ENCODE peak calls at places on chromosomes 11 and 22, in seven cellular contexts. One of them, this sample, is unnamed.

GRCh38 chr11:12963789-12964536 is 45.2 kb upstream of the RASSF10 start:
- DNase-seq in thoracic aorta: no peak
- DNase-seq in endodermal cell: peak; percentile 94
- DNase-seq in esophagus muscularis mucosa: peak; percentile 90
- DNase-seq in body of pancreas: peak; percentile 82
- DNase-seq in adrenal gland: peak; percentile 74
- DNase-seq in lung: peak; percentile 65
- DNase-seq in this sample: no peak

GRCh38 chr22:49553518-49554295 is 274.0 kb downstream of the BRD1 start:
- DNase-seq in endodermal cell: peak; percentile 80
- DNase-seq in lung: no peak
- DNase-seq in adrenal gland: peak; percentile 9
- DNase-seq in esophagus muscularis mucosa: no peak
- DNase-seq in thoracic aorta: no peak
- DNase-seq in body of pancreas: peak; percentile 2
- DNase-seq in this sample: no peak

GRCh38 chr11:102522332-102523207 is 8.0 kb downstream of the MMP7 start:
- DNase-seq in esophagus muscularis mucosa: no peak
- DNase-seq in lung: no peak
- DNase-seq in endodermal cell: no peak
- DNase-seq in adrenal gland: no peak
- DNase-seq in body of pancreas: no peak
- DNase-seq in thoracic aorta: no peak
- DNase-seq in this sample: no peak

GRCh38 chr11:64714664-64715063 is 8.3 kb downstream of the NRXN2 start:
- DNase-seq in endodermal cell: no peak
- DNase-seq in lung: no peak
- DNase-seq in body of pancreas: no peak
- DNase-seq in adrenal gland: no peak
- DNase-seq in thoracic aorta: no peak
- DNase-seq in esophagus muscularis mucosa: no peak
- DNase-seq in this sample: no peak

GRCh38 chr22:36775589-36775965 is 342 bp downstream of the IFT27 start:
- DNase-seq in esophagus muscularis mucosa: no peak
- DNase-seq in adrenal gland: peak; percentile 43
- DNase-seq in thoracic aorta: no peak
- DNase-seq in lung: peak; percentile 39
- DNase-seq in body of pancreas: peak; percentile 67
- DNase-seq in endodermal cell: peak; percentile 72
- DNase-seq in this sample: no peak

GRCh38 chr22:50272103-50272782 is 2.1 kb upstream of the MAPK11 start:
- DNase-seq in endodermal cell: peak; percentile 72
- DNase-seq in esophagus muscularis mucosa: no peak
- DNase-seq in thoracic aorta: no peak
- DNase-seq in lung: no peak
- DNase-seq in body of pancreas: no peak
- DNase-seq in adrenal gland: no peak
- DNase-seq in this sample: no peak

GRCh38 chr11:131746201-131746600 is 375.8 kb downstream of the NTM start:
- DNase-seq in body of pancreas: no peak
- DNase-seq in lung: no peak
- DNase-seq in endodermal cell: no peak
- DNase-seq in esophagus muscularis mucosa: no peak
- DNase-seq in thoracic aorta: no peak
- DNase-seq in adrenal gland: no peak
- DNase-seq in this sample: no peak

GRCh38 chr22:19630614-19631013 is 83.7 kb upstream of the SEPTIN5 start:
- DNase-seq in thoracic aorta: no peak
- DNase-seq in esophagus muscularis mucosa: no peak
- DNase-seq in endodermal cell: peak; percentile 16
- DNase-seq in adrenal gland: no peak
- DNase-seq in lung: no peak
- DNase-seq in body of pancreas: no peak
- DNase-seq in this sample: no peak

GRCh38 chr22:41697126-41697775 is 2.1 kb upstream of the MEI1 start:
- DNase-seq in lung: peak; percentile 93
- DNase-seq in endodermal cell: peak; percentile 99
- DNase-seq in adrenal gland: peak; percentile 96
- DNase-seq in esophagus muscularis mucosa: peak; percentile 98
- DNase-seq in body of pancreas: peak; percentile 96
- DNase-seq in thoracic aorta: peak; percentile 74
- DNase-seq in this sample: no peak

GRCh38 chr11:108112059-108112458 is 9.3 kb upstream of the ACAT1 start:
- DNase-seq in adrenal gland: no peak
- DNase-seq in esophagus muscularis mucosa: peak; percentile 39
- DNase-seq in thoracic aorta: no peak
- DNase-seq in endodermal cell: no peak
- DNase-seq in body of pancreas: no peak
- DNase-seq in lung: no peak
- DNase-seq in this sample: no peak

GRCh38 chr11:76162336-76163288 is 43.7 kb downstream of the WNT11 start:
- DNase-seq in body of pancreas: no peak
- DNase-seq in adrenal gland: no peak
- DNase-seq in lung: no peak
- DNase-seq in esophagus muscularis mucosa: no peak
- DNase-seq in endodermal cell: no peak
- DNase-seq in thoracic aorta: no peak
- DNase-seq in this sample: no peak

GRCh38 chr11:68297812-68298658 is 14.4 kb upstream of the LRP5 start:
- DNase-seq in body of pancreas: peak; percentile 84
- DNase-seq in thoracic aorta: peak; percentile 38
- DNase-seq in endodermal cell: peak; percentile 93
- DNase-seq in adrenal gland: peak; percentile 84
- DNase-seq in esophagus muscularis mucosa: peak; percentile 94
- DNase-seq in lung: peak; percentile 79
- DNase-seq in this sample: no peak

GRCh38 chr11:11494348-11494747 is 127.5 kb downstream of the GALNT18 start:
- DNase-seq in endodermal cell: no peak
- DNase-seq in body of pancreas: no peak
- DNase-seq in lung: no peak
- DNase-seq in adrenal gland: no peak
- DNase-seq in esophagus muscularis mucosa: no peak
- DNase-seq in thoracic aorta: no peak
- DNase-seq in this sample: no peak

GRCh38 chr22:20036535-20037392 is 15.9 kb downstream of the TANGO2 start:
- DNase-seq in adrenal gland: no peak
- DNase-seq in thoracic aorta: no peak
- DNase-seq in endodermal cell: no peak
- DNase-seq in esophagus muscularis mucosa: no peak
- DNase-seq in body of pancreas: no peak
- DNase-seq in lung: no peak
- DNase-seq in this sample: no peak

GRCh38 chr11:69841170-69841858 is 22.1 kb upstream of the FGF3 start:
- DNase-seq in endodermal cell: no peak
- DNase-seq in esophagus muscularis mucosa: no peak
- DNase-seq in adrenal gland: no peak
- DNase-seq in body of pancreas: no peak
- DNase-seq in thoracic aorta: no peak
- DNase-seq in lung: no peak
- DNase-seq in this sample: no peak

GRCh38 chr11:47989779-47990178 is 9.4 kb downstream of the PTPRJ start:
- DNase-seq in endodermal cell: no peak
- DNase-seq in lung: no peak
- DNase-seq in esophagus muscularis mucosa: no peak
- DNase-seq in thoracic aorta: no peak
- DNase-seq in adrenal gland: no peak
- DNase-seq in body of pancreas: no peak
- DNase-seq in this sample: no peak

GRCh38 chr11:134474070-134474860 is 62.2 kb upstream of the B3GAT1 start:
- DNase-seq in body of pancreas: no peak
- DNase-seq in esophagus muscularis mucosa: no peak
- DNase-seq in lung: no peak
- DNase-seq in thoracic aorta: no peak
- DNase-seq in adrenal gland: no peak
- DNase-seq in endodermal cell: peak; percentile 23
- DNase-seq in this sample: no peak

GRCh38 chr11:9973921-9974320 is 310.0 kb downstream of the SWAP70 start:
- DNase-seq in lung: no peak
- DNase-seq in esophagus muscularis mucosa: no peak
- DNase-seq in thoracic aorta: no peak
- DNase-seq in endodermal cell: no peak
- DNase-seq in adrenal gland: no peak
- DNase-seq in body of pancreas: no peak
- DNase-seq in this sample: no peak

GRCh38 chr11:134819026-134819425 is 407.0 kb upstream of the B3GAT1 start:
- DNase-seq in thoracic aorta: no peak
- DNase-seq in esophagus muscularis mucosa: no peak
- DNase-seq in adrenal gland: no peak
- DNase-seq in lung: peak; percentile 2
- DNase-seq in body of pancreas: no peak
- DNase-seq in endodermal cell: peak; percentile 73
- DNase-seq in this sample: no peak

GRCh38 chr11:78666675-78667129 is 92.0 kb upstream of the NARS2 start:
- DNase-seq in endodermal cell: no peak
- DNase-seq in lung: no peak
- DNase-seq in esophagus muscularis mucosa: no peak
- DNase-seq in adrenal gland: no peak
- DNase-seq in thoracic aorta: no peak
- DNase-seq in body of pancreas: no peak
- DNase-seq in this sample: no peak

GRCh38 chr22:23220485-23221350 is 40.4 kb downstream of the BCR start:
- DNase-seq in lung: no peak
- DNase-seq in adrenal gland: no peak
- DNase-seq in thoracic aorta: no peak
- DNase-seq in esophagus muscularis mucosa: no peak
- DNase-seq in body of pancreas: no peak
- DNase-seq in endodermal cell: no peak
- DNase-seq in this sample: no peak

GRCh38 chr11:19891050-19891449 is 178.4 kb downstream of the NAV2 start:
- DNase-seq in esophagus muscularis mucosa: no peak
- DNase-seq in thoracic aorta: no peak
- DNase-seq in adrenal gland: no peak
- DNase-seq in endodermal cell: no peak
- DNase-seq in body of pancreas: no peak
- DNase-seq in lung: no peak
- DNase-seq in this sample: no peak

GRCh38 chr11:86443415-86443814 is 68.7 kb downstream of the CCDC81 start:
- DNase-seq in body of pancreas: no peak
- DNase-seq in adrenal gland: no peak
- DNase-seq in lung: no peak
- DNase-seq in endodermal cell: no peak
- DNase-seq in esophagus muscularis mucosa: no peak
- DNase-seq in thoracic aorta: no peak
- DNase-seq in this sample: no peak

GRCh38 chr11:121654506-121655480 is 202.0 kb upstream of the SORL1-AS1 start:
- DNase-seq in esophagus muscularis mucosa: peak; percentile 80
- DNase-seq in endodermal cell: no peak
- DNase-seq in thoracic aorta: no peak
- DNase-seq in body of pancreas: no peak
- DNase-seq in adrenal gland: no peak
- DNase-seq in lung: peak; percentile 36
- DNase-seq in this sample: no peak

GRCh38 chr11:121659811-121660210 is 207.0 kb upstream of the SORL1-AS1 start:
- DNase-seq in endodermal cell: no peak
- DNase-seq in lung: no peak
- DNase-seq in adrenal gland: no peak
- DNase-seq in body of pancreas: no peak
- DNase-seq in esophagus muscularis mucosa: no peak
- DNase-seq in thoracic aorta: no peak
- DNase-seq in this sample: no peak

GRCh38 chr11:121655481-121656332 is 202.9 kb upstream of the SORL1-AS1 start:
- DNase-seq in body of pancreas: peak; percentile 87
- DNase-seq in endodermal cell: peak; percentile 94
- DNase-seq in esophagus muscularis mucosa: peak; percentile 96
- DNase-seq in lung: peak; percentile 81
- DNase-seq in thoracic aorta: peak; percentile 72
- DNase-seq in adrenal gland: peak; percentile 87
- DNase-seq in this sample: peak; percentile 97

GRCh38 chr11:121656333-121657090 is 203.7 kb upstream of the SORL1-AS1 start:
- DNase-seq in thoracic aorta: no peak
- DNase-seq in adrenal gland: peak; percentile 25
- DNase-seq in body of pancreas: no peak
- DNase-seq in lung: no peak
- DNase-seq in esophagus muscularis mucosa: peak; percentile 80
- DNase-seq in endodermal cell: no peak
- DNase-seq in this sample: peak; percentile 91

GRCh38 chr11:121657191-121657590 is 204.4 kb upstream of the SORL1-AS1 start:
- DNase-seq in adrenal gland: no peak
- DNase-seq in esophagus muscularis mucosa: peak; percentile 86
- DNase-seq in lung: no peak
- DNase-seq in body of pancreas: no peak
- DNase-seq in thoracic aorta: no peak
- DNase-seq in endodermal cell: no peak
- DNase-seq in this sample: no peak
- H3K27ac ChIP-seq in adrenal gland: no peak overlapping the region
- H3K27ac ChIP-seq in esophagus muscularis mucosa: peak overlapping the region; percentile 86
- H3K27ac ChIP-seq in lung: no peak overlapping the region
- H3K27ac ChIP-seq in body of pancreas: no peak overlapping the region
- H3K27ac ChIP-seq in thoracic aorta: peak overlapping the region; percentile 97
- H3K27ac ChIP-seq in endodermal cell: no peak overlapping the region
- H3K27ac ChIP-seq in this sample: peak overlapping the region; percentile 85

GRCh38 chr11:71406681-71407080 is 41.5 kb downstream of the DHCR7 start:
- DNase-seq in adrenal gland: no peak
- DNase-seq in lung: no peak
- DNase-seq in thoracic aorta: no peak
- DNase-seq in body of pancreas: no peak
- DNase-seq in endodermal cell: no peak
- DNase-seq in esophagus muscularis mucosa: no peak
- DNase-seq in this sample: no peak
- H3K4me3 ChIP-seq in adrenal gland: no peak overlapping the region
- H3K4me3 ChIP-seq in lung: no peak overlapping the region
- H3K4me3 ChIP-seq in thoracic aorta: no peak overlapping the region
- H3K4me3 ChIP-seq in body of pancreas: no peak overlapping the region
- H3K4me3 ChIP-seq in endodermal cell: no peak overlapping the region
- H3K4me3 ChIP-seq in esophagus muscularis mucosa: no peak overlapping the region
- H3K4me3 ChIP-seq in this sample: no peak overlapping the region

DNA sequence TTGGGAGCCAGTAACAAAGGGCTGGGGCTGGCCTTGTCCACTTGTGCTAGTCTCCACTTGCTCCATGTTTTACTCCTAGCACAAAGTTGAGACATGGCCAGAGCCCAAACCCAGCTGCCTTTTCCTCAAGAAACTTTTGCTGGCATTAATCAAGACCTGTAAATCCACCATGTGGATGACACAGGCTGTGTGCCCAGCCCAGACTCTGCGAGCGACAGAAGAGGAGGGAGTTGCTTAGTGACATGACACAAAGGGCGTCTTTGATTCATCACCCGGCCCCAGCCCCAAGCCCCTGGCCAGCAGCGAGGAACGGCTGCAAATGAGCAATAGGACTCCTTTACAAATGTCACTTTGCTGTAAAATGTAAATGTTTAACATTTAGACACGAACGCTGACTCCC is 263.8 kb upstream of the NCAM1 start:
- DNase-seq in endodermal cell: no peak
- DNase-seq in lung: no peak
- DNase-seq in esophagus muscularis mucosa: peak; percentile 77
- DNase-seq in thoracic aorta: no peak
- DNase-seq in adrenal gland: no peak
- DNase-seq in body of pancreas: no peak
- DNase-seq in this sample: no peak
- H3K27ac ChIP-seq in endodermal cell: peak overlapping the region; percentile 80
- H3K27ac ChIP-seq in lung: no peak overlapping the region
- H3K27ac ChIP-seq in esophagus muscularis mucosa: no peak overlapping the region
- H3K27ac ChIP-seq in thoracic aorta: no peak overlapping the region
- H3K27ac ChIP-seq in adrenal gland: no peak overlapping the region
- H3K27ac ChIP-seq in body of pancreas: no peak overlapping the region
- H3K27ac ChIP-seq in this sample: no peak overlapping the region

DNA sequence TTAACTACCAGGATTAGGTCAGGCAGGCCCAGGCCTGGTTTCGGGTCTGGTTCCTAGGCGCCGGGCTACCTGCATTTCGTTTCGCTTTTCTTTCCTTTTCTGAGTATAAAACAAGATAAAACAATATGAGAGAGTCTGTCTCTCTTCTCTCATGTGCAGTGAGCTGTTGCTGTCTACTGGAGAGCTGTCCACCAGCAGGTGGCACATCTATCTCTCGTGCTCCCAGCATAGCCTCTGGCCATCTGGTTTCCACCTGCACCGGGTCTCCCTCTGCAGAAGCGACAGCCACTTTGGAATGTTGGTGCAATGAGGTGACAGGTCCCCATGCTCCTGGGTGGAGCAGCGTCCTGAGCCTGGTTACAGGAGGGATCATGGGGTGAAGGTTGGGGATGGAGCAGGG is 27.7 kb downstream of the RIBC2 start:
- DNase-seq in adrenal gland: peak; percentile 52
- DNase-seq in body of pancreas: peak; percentile 71
- DNase-seq in lung: peak; percentile 45
- DNase-seq in endodermal cell: peak; percentile 86
- DNase-seq in thoracic aorta: no peak
- DNase-seq in esophagus muscularis mucosa: no peak
- DNase-seq in this sample: no peak
- H3K4me3 ChIP-seq in adrenal gland: no peak overlapping the region
- H3K4me3 ChIP-seq in body of pancreas: no peak overlapping the region
- H3K4me3 ChIP-seq in lung: no peak overlapping the region
- H3K4me3 ChIP-seq in endodermal cell: no peak overlapping the region
- H3K4me3 ChIP-seq in thoracic aorta: no peak overlapping the region
- H3K4me3 ChIP-seq in esophagus muscularis mucosa: no peak overlapping the region
- H3K4me3 ChIP-seq in this sample: no peak overlapping the region

This sample was measured in vagina.